ENCODE peak calls at places on chromosome 6, in seven cellular contexts. G, V, H, K, L, S and T are unnamed samples.

GRCh38 chr6:100022847-100023246 is 28.8 kb upstream of the MCHR2 start:
- DNase-seq in G (no peak), V (no peak), H (no peak), K (no peak), L (no peak), S (no peak), T (no peak)

GRCh38 chr6:147201885-147202515 is 2.2 kb upstream of the STXBP5 start:
- DNase-seq in G (no peak), V (no peak), H (peak), K (peak), L (no peak), S (peak), T (no peak)

GRCh38 chr6:10373642-10374359 is 41.1 kb downstream of the TFAP2A start:
- DNase-seq in G (no peak), V (no peak), H (no peak), K (peak), L (no peak), S (no peak), T (no peak)

GRCh38 chr6:1100269-1100668 is 211.6 kb upstream of the FOXQ1 start:
- DNase-seq in G (no peak), V (no peak), H (no peak), K (no peak), L (no peak), S (no peak), T (no peak)

GRCh38 chr6:169841907-169842606 is 90.6 kb downstream of the ERMARD start:
- DNase-seq in G (no peak), V (no peak), H (no peak), K (no peak), L (no peak), S (no peak), T (no peak)

GRCh38 chr6:62615366-62616015 is 329.5 kb upstream of the KHDRBS2 start:
- DNase-seq in G (no peak), V (no peak), H (no peak), K (no peak), L (no peak), S (no peak), T (no peak)

GRCh38 chr6:103797738-103798137 is 1062.0 kb downstream of the HACE1 start:
- DNase-seq in G (no peak), V (no peak), H (no peak), K (no peak), L (no peak), S (peak), T (no peak)

GRCh38 chr6:169978615-169979161 is 227.3 kb downstream of the ERMARD start:
- DNase-seq in G (no peak), V (no peak), H (peak), K (no peak), L (no peak), S (no peak), T (peak)

GRCh38 chr6:63803371-63803770 is 167.8 kb downstream of the PHF3 start:
- DNase-seq in G (no peak), V (no peak), H (no peak), K (no peak), L (no peak), S (no peak), T (no peak)

GRCh38 chr6:5314191-5314865 is 53.0 kb downstream of the FARS2 start:
- DNase-seq in G (no peak), V (no peak), H (no peak), K (no peak), L (no peak), S (no peak), T (no peak)

GRCh38 chr6:135877666-135878065 is 26.2 kb downstream of the PDE7B start:
- DNase-seq in G (no peak), V (no peak), H (no peak), K (no peak), L (no peak), S (no peak), T (no peak)
- H3K27ac ChIP-seq in G (no peak), V (no peak), H (no peak), K (peak), L (no peak), S (no peak), T (no peak)

DNA sequence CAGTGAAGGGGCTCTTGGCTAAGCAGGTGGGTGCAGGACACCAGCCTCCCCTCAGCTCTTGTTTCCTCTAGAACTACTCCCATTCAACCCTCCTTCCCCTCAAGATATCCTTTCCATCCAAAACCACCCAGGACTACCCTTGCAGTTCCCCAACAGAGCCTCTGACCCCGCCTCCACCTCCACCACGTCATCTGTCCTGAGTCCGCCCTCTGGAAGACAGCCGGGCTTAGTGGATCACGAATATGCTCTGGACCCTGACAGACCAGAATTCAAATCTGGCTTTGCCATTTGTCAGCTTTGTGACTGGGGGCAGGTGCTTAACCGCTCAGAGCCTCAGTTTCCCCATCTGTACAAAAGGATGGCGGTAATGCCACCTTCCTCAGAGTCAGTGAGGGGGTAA is 31.4 kb downstream of the TFEB start:
- DNase-seq in G (no peak), V (no peak), H (no peak), K (no peak), L (no peak), S (no peak), T (no peak)
- H3K27ac ChIP-seq in G (no peak), V (no peak), H (no peak), K (no peak), L (no peak), S (no peak), T (no peak)

GRCh38 chr6:11467364-11467763 is 70.2 kb upstream of the TMEM170B start:
- DNase-seq in G (no peak), V (no peak), H (no peak), K (no peak), L (no peak), S (no peak), T (no peak)
- H3K27ac ChIP-seq in G (no peak), V (no peak), H (no peak), K (no peak), L (no peak), S (no peak), T (no peak)

GRCh38 chr6:65229768-65230167 is 477.3 kb downstream of the EYS start:
- DNase-seq in G (no peak), V (no peak), H (peak), K (no peak), L (no peak), S (no peak), T (no peak)
- H3K27ac ChIP-seq in G (no peak), V (no peak), H (no peak), K (no peak), L (no peak), S (no peak), T (no peak)

DNA sequence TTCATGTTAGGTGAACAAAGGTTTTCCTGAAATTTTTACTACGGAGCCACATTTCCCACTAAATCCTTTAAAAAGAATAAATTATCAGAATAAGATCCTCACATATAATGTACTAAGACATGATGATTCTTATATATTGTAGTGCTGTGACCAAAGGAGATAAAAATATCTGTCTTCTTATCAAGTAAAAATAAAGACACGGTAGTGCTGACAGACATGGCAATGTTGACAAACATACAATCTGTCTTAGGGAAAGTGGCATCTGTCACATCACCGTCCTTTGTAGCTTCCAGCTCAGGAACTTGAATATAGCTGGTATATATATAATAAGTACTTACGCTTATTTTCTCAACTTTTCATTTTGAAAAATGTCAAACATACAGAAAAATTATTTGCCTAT is 66.9 kb downstream of the NUDT3 start:
- DNase-seq in G (no peak), V (no peak), H (no peak), K (no peak), L (no peak), S (no peak), T (no peak)
- H3K27ac ChIP-seq in G (no peak), V (no peak), H (no peak), K (no peak), L (no peak), S (no peak), T (no peak)

GRCh38 chr6:150599199-150600002 is at the start of gene PLEKHG1:
- DNase-seq in G (peak), V (peak), H (peak), K (peak), L (peak), S (peak), T (no peak)

GRCh38 chr6:150598858-150599198 is 857 bp upstream of the PLEKHG1 start:
- DNase-seq in G (no peak), V (no peak), H (no peak), K (no peak), L (no peak), S (no peak), T (no peak)

GRCh38 chr6:150598401-150598800 is 1.3 kb upstream of the PLEKHG1 start:
- DNase-seq in G (no peak), V (no peak), H (no peak), K (no peak), L (no peak), S (no peak), T (no peak)

GRCh38 chr6:150600302-150601017 is 775 bp downstream of the PLEKHG1 start:
- DNase-seq in G (peak), V (peak), H (peak), K (peak), L (peak), S (peak), T (peak)

GRCh38 chr6:150600003-150600301 is 267 bp downstream of the PLEKHG1 start:
- DNase-seq in G (no peak), V (no peak), H (no peak), K (no peak), L (no peak), S (no peak), T (no peak)
- H3K27ac ChIP-seq in G (no peak), V (peak), H (no peak), K (peak), L (peak), S (no peak), T (peak)

GRCh38 chr6:43923376-43924221 is 153.6 kb downstream of the VEGFA start:
- DNase-seq in G (no peak), V (no peak), H (peak), K (no peak), L (no peak), S (no peak), T (peak)

GRCh38 chr6:43929511-43929910 is 159.5 kb downstream of the VEGFA start:
- DNase-seq in G (no peak), V (no peak), H (no peak), K (no peak), L (no peak), S (no peak), T (no peak)

GRCh38 chr6:43924222-43924702 is 154.3 kb downstream of the VEGFA start:
- DNase-seq in G (peak), V (no peak), H (peak), K (no peak), L (peak), S (no peak), T (no peak)

GRCh38 chr6:43927525-43928210 is 157.7 kb downstream of the VEGFA start:
- DNase-seq in G (no peak), V (no peak), H (no peak), K (no peak), L (no peak), S (no peak), T (peak)

DNA sequence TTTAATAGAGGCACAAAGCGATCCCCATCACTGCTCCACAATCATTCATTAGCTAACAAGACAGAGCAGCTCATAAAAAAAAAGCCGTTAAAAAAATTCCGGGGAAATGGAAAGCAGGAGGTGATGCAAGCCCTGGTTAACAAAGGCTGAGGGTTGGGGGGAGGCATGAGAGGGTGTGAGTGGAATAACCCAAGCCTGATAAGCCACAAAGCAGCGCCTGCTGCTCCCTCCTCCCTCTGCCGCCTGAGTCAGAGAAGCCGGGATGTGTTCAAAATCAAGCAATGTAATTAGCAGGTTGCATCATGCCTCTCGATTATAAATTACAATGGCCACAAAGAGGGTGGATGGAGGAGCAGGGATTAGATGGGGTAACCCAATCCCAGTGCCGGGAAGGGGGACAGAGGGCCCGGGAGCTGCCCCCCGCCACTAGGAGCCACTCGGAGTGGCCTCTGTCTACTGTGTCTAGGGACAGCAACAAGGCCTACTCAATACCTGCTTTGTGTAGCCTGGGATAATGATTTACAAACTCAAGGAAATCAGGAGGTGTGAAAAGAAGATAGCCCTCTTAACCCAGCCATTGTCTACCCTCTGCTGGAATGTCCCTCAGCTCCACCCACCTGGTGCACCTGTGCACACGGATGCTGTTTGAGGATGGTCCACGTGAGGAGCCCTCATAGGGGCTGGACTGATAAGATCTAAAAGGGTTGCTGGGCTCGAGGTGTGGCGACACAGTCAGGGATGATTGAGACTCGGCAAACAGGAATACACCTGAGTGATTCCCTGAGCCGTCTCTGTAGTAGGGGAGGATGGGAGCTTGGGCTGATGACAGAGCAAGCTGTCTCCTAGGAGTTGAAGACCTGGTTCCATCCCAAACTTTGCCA is 156.9 kb downstream of the VEGFA start:
- DNase-seq in G (no peak), V (peak), H (peak), K (peak), L (peak), S (peak), T (peak)
- H3K27ac ChIP-seq in G (no peak), V (no peak), H (no peak), K (peak), L (peak), S (peak), T (peak)

GRCh38 chr6:45949256-45949655 is 66.4 kb downstream of the CLIC5 start:
- DNase-seq in G (no peak), V (no peak), H (no peak), K (no peak), L (no peak), S (no peak), T (no peak)
- H3K27ac ChIP-seq in G (no peak), V (no peak), H (no peak), K (no peak), L (no peak), S (no peak), T (no peak)